ENCODE peak calls at places on chromosomes 6 and 20, in five cellular contexts. A, C, J, I and L are unnamed samples.

GRCh38 chr6:56766806-56767178 is 124.1 kb upstream of the DST start:
- DNase-seq in C (no peak), A (no peak), J (no peak), I (no peak), L (no peak)

GRCh38 chr6:25942561-25943147 is 12.2 kb upstream of the SLC17A2 start:
- DNase-seq in J (no peak), I (no peak), A (no peak), C (no peak), L (no peak)

GRCh38 chr6:170131351-170131750 is 159.5 kb downstream of the DLL1 start:
- DNase-seq in C (no peak), J (no peak), A (no peak), I (no peak), L (no peak)

GRCh38 chr20:51624157-51624731 is 81.7 kb upstream of the NFATC2 start:
- DNase-seq in A (peak), I (peak), C (peak), J (peak), L (no peak)

GRCh38 chr6:101435028-101435427 is 41.5 kb downstream of the GRIK2 start:
- DNase-seq in I (no peak), C (no peak), A (no peak), J (no peak), L (no peak)

GRCh38 chr6:118680452-118681095 is 29.2 kb upstream of the CEP85L start:
- DNase-seq in I (no peak), A (no peak), J (no peak), C (no peak), L (no peak)

GRCh38 chr6:161395832-161396231 is 122.0 kb upstream of the AGPAT4 start:
- DNase-seq in A (no peak), C (no peak), J (no peak), I (no peak), L (no peak)

GRCh38 chr20:36153754-36154695 is 515 bp upstream of the EPB41L1 start:
- DNase-seq in C (peak), J (no peak), I (no peak), A (peak), L (peak)

GRCh38 chr6:34235605-34236422 is 859 bp upstream of the HMGA1 start:
- DNase-seq in I (no peak), C (peak), J (no peak), A (no peak), L (no peak)

GRCh38 chr20:62282877-62283503 is 19.8 kb upstream of the ADRM1 start:
- DNase-seq in I (no peak), A (no peak), J (no peak), C (no peak), L (no peak)

GRCh38 chr20:3080939-3081388 is 3.6 kb downstream of the AVP start:
- DNase-seq in J (no peak), A (no peak), I (no peak), C (no peak), L (no peak)

GRCh38 chr6:3356056-3356823 is 97.5 kb downstream of the PSMG4 start:
- DNase-seq in A (peak), I (peak), J (no peak), C (peak), L (no peak)

GRCh38 chr6:154343473-154344308 is 12.9 kb downstream of the IPCEF1 start:
- DNase-seq in A (no peak), I (no peak), J (no peak), C (no peak), L (no peak)

GRCh38 chr20:60501048-60501447 is 542.8 kb downstream of the CDH26 start:
- DNase-seq in I (no peak), J (no peak), C (no peak), A (no peak), L (no peak)

GRCh38 chr6:36177166-36177565 is 19.4 kb upstream of the BRPF3 start:
- DNase-seq in J (no peak), A (no peak), I (no peak), C (no peak), L (no peak)